ENCODE peak calls at places on chromosomes 12 and 14, in five cellular contexts. J is ovary, S is right lobe of liver, N is tibial nerve, G is GM12878. P is an unnamed sample.
A peak's percentile ranks its signal among the peaks of the same experiment; 100 is the strongest.

GRCh38 chr14:80390911-80391310 is 179.6 kb upstream of the DIO2 start:
- DNase-seq in S (no peak), N (no peak), G (no peak), J (no peak), P (no peak)

GRCh38 chr12:109999983-110000505 is 814 bp downstream of the ANKRD13A start:
- DNase-seq in S (no peak), J (peak; percentile 33), G (no peak), N (no peak), P (no peak)

GRCh38 chr12:62876938-62877548 is 57.9 kb downstream of the PPM1H start:
- DNase-seq in J (no peak), S (no peak), G (no peak), N (no peak), P (no peak)

GRCh38 chr14:51430079-51430478 is 190.0 kb downstream of the TMX1 start:
- DNase-seq in G (no peak), S (no peak), J (no peak), N (no peak), P (no peak)

GRCh38 chr12:124695861-124696260 is 128.4 kb upstream of the NCOR2 start:
- DNase-seq in G (no peak), J (no peak), N (no peak), S (no peak), P (no peak)

GRCh38 chr14:77142289-77142814 is 761 bp upstream of the ZDHHC22 start:
- DNase-seq in G (no peak), S (no peak), N (no peak), J (no peak), P (no peak)

GRCh38 chr12:62409068-62409467 is 57.6 kb upstream of the MON2 start:
- DNase-seq in G (no peak), J (no peak), S (no peak), N (no peak), P (no peak)

GRCh38 chr12:56683-57346 is 9.8 kb upstream of the IQSEC3 start:
- DNase-seq in N (no peak), S (no peak), J (no peak), G (no peak), P (no peak)

GRCh38 chr12:27652174-27652763 is 44.0 kb upstream of the REP15 start:
- DNase-seq in S (no peak), N (no peak), J (peak; percentile 37), G (peak; percentile 8), P (no peak)

GRCh38 chr12:26032290-26032689 is 73.8 kb downstream of the RASSF8 start:
- DNase-seq in N (no peak), G (no peak), S (no peak), J (no peak), P (no peak)

GRCh38 chr14:94617366-94617941 is 5.3 kb downstream of the SERPINA3 start:
- DNase-seq in J (no peak), S (no peak), G (no peak), N (no peak), P (no peak)

GRCh38 chr12:132710422-132711168 is at the start of gene PGAM5:
- DNase-seq in S (peak; percentile 93), N (peak; percentile 25), G (peak; percentile 74), J (peak; percentile 67), P (peak; percentile 38)
- TF ChIP-seq POLR2A in S (peak; percentile 79), N (peak; percentile 33), G (peak; percentile 89), J (peak; percentile 12), P (no peak)

GRCh38 chr12:128813392-128813791 is 10.4 kb downstream of the SLC15A4 start:
- DNase-seq in N (no peak), S (no peak), G (no peak), J (no peak), P (no peak)
- H3K27ac ChIP-seq in N (peak overlapping the region; percentile 51), S (no peak overlapping the region), G (peak overlapping the region; percentile 94), J (no peak overlapping the region), P (no peak overlapping the region)

GRCh38 chr14:61145258-61145902 is 135.8 kb downstream of the TMEM30B start:
- DNase-seq in G (no peak), N (no peak), S (no peak), J (no peak), P (no peak)

GRCh38 chr14:61147369-61147897 is 133.7 kb downstream of the TMEM30B start:
- DNase-seq in G (no peak), J (no peak), N (no peak), S (no peak), P (no peak)

GRCh38 chr14:61147898-61148549 is 133.1 kb downstream of the TMEM30B start:
- DNase-seq in N (peak; percentile 66), J (peak; percentile 8), S (no peak), G (no peak), P (no peak)

GRCh38 chr14:61146896-61147295 is 134.2 kb downstream of the TMEM30B start:
- DNase-seq in G (no peak), N (no peak), S (no peak), J (no peak), P (no peak)

DNA sequence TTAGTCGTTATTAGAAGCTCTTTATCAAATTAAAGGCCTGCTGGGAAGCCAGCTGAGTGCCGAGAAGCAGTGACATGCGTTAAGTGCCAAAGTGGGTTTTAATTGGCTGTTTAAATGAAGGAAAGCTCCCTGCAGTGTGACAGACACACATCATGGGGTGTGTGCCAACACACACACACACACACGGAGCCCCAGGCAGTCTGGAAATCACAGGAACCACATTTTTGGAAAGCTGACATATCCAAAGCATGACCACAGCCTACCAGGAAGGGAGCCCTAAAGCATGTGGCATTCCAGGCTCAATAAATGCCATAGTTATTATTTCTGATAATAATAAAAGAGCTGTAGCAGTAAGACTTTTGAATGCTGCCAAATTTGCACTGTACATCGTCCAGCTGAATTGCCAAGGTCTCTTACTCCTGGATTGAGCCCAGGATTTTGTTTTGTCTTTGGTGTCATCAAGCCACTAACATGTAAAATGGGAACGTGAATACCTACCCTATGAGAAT is 135.2 kb downstream of the TMEM30B start:
- DNase-seq in N (no peak), J (no peak), S (no peak), G (no peak), P (no peak)
- H3K4me1 ChIP-seq in N (no peaks in the 10 kb centered on the region), J (no peaks in the 10 kb centered on the region), S (no peaks in the 10 kb centered on the region), G (no peaks in the 10 kb centered on the region), P (peaks cover 38% of the 10 kb centered on the region)

DNA sequence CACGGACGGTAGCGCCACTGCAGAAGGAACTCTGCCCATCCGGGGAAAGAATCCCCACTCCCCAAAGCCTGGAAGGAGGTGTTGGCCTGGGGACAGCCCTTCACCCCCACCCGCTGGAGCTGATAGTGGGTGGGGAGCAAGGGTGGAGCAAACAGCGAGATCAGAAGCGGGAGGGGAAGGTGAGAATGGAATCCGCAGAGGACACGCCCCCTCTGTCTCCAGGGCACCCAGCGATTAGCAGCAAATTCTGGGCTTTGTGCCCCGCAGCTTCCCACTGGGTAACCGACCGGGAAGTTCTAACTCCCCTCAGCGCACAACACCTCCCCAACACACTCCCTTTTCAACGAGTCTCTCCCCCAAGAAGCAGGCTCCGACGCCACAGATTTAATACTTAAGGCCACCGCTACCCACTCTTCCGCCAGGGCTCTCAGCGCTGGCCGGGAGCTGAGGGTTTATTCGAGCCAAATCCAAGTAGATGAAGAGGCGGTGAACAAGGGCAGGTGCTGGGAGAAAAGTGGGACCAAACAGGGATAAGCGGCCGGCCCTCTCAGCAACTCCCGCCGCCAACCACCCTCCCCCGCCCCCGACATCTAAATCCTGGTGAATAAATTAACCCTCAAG is 1.3 kb downstream of the SLC25A29 start:
- DNase-seq in N (no peak), G (no peak), J (peak; percentile 74), S (peak; percentile 70), P (no peak)
- TF ChIP-seq POLR2A in N (no peak), G (no peak), J (no peak), S (peak; percentile 13), P (peak; percentile 48)

GRCh38 chr12:75935544-75936242 is 95.9 kb downstream of the PHLDA1 start:
- DNase-seq in N (no peak), J (no peak), S (no peak), G (no peak), P (no peak)
- H3K27ac ChIP-seq in N (no peak overlapping the region), J (no peak overlapping the region), S (peak overlapping the region; percentile 41), G (no peak overlapping the region), P (no peak overlapping the region)

GRCh38 chr12:29741342-29742241 is 42.1 kb downstream of the TMTC1 start:
- DNase-seq in S (no peak), J (no peak), N (no peak), G (no peak), P (no peak)
- H3K4me1 ChIP-seq in S (no peaks in the 10 kb centered on the region), J (peaks cover 7% of the 10 kb centered on the region), N (no peaks in the 10 kb centered on the region), G (no peaks in the 10 kb centered on the region), P (peaks cover 16% of the 10 kb centered on the region)

DNA sequence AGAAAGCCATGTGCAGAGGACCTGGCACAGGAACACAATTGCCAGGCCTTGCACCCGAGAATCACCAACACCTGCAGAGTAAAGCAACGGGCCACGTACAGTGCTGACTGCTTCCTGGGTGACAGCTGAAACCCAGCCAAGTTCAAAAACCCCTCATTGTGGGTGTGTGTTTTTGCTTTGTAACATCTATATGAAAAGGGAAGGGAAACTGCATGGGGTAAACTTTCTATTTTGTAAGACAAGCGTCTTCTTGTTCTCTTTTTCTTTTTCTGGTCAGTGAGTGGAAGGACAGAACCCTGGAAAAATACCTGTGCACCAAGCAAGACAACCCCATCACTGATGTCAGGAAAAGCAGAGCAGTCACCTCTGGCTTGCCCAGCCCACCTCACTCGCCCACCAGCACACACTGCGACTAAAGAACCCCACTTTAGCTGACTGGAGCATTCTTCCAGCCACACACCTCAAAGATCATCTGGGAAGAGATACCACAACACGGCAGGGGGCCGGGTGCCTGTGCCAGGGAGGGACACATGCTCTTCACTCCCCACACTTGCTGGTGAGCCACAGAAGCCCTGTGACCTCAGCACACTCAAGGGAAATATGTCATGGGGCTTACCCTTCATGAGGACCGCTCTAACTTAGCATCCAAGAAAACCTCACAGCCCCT is 172.3 kb downstream of the NDUFA12 start:
- DNase-seq in S (no peak), G (peak; percentile 98), J (no peak), N (no peak), P (peak; percentile 22)
- TF ChIP-seq POLR2A in S (no peak), G (peak; percentile 68), J (no peak), N (no peak), P (no peak)

GRCh38 chr14:91316761-91317160 is 72.3 kb upstream of the GPR68 start:
- DNase-seq in G (no peak), J (no peak), S (no peak), N (no peak), P (no peak)
- H3K27ac ChIP-seq in G (peak overlapping the region; percentile 80), J (no peak overlapping the region), S (no peak overlapping the region), N (no peak overlapping the region), P (peak overlapping the region; percentile 47)

DNA sequence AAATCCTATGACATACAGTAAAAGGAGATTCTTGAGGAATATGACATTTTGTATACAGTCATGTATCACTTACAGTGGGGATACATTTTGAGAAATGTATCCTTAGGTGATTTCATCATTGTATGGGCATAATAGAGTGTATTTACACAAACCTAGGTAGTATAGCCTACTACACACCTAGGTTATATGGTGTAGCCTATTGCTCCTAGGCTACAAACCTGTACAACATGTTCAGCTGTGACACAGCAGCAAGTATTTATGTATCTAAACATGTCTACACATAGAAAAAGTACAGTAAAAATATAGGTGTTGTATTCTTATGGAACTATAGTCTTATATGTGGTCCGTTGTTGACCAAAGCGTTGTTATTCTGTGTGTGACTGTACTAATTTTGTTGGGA is 178.8 kb downstream of the FOXA1 start:
- DNase-seq in S (no peak), G (no peak), N (no peak), J (no peak), P (no peak)
- H3K4me1 ChIP-seq in S (no peaks in the 10 kb centered on the region), G (no peaks in the 10 kb centered on the region), N (no peaks in the 10 kb centered on the region), J (no peaks in the 10 kb centered on the region), P (no peaks in the 10 kb centered on the region)